ENCODE peak calls at places on chromosomes 5 and 9, in nine cellular contexts. E is CD4-positive, CD25-positive, alpha-beta regulatory T cell; D is H54; U is stromal cell of bone marrow; B is HS-5; S is activated CD8-positive, alpha-beta memory T cell treated with anti-CD3 and anti-CD28 coated beads, Interleukin-2, amount 50 U/mL, for 4 hours; L is mucosa of descending colon; V is fibroblast of mammary gland; Z is GM10248. O is an unnamed sample.

GRCh38 chr5:62937661-62938558 is 359.3 kb downstream of the LRRC70 start:
- DNase-seq in V (peak; percentile 4), D (no peak), U (peak; percentile 20), B (peak; percentile 44), L (no peak), S (no peak), Z (no peak), E (no peak), O (no peak)

GRCh38 chr5:132821791-132822190 is 8.7 kb downstream of the SHROOM1 start:
- DNase-seq in Z (no peak), E (no peak), L (no peak), B (no peak), U (no peak), S (no peak), D (no peak), V (peak; percentile 67), O (no peak)

GRCh38 chr5:157612071-157612476 is 36.5 kb upstream of the ADAM19 start:
- DNase-seq in B (no peak), U (no peak), E (no peak), Z (no peak), S (no peak), V (no peak), L (no peak), D (no peak), O (no peak)

GRCh38 chr5:1103505-1104326 is 8.1 kb downstream of the SLC12A7 start:
- DNase-seq in D (no peak), B (no peak), S (no peak), L (peak; percentile 86), V (no peak), Z (no peak), U (no peak), E (no peak), O (no peak)

GRCh38 chr5:149257875-149258705 is 13.6 kb upstream of the AFAP1L1 start:
- DNase-seq in V (peak; percentile 57), Z (no peak), U (no peak), B (peak; percentile 73), S (no peak), L (no peak), E (no peak), D (no peak), O (no peak)

GRCh38 chr9:136438909-136439549 is 616 bp downstream of the INPP5E start:
- DNase-seq in U (no peak), B (no peak), S (peak; percentile 60), V (no peak), L (peak; percentile 69), E (peak; percentile 41), Z (peak; percentile 84), D (peak; percentile 84), O (no peak)

GRCh38 chr5:30040483-30041116 is 1152.9 kb upstream of the CDH6 start:
- DNase-seq in S (no peak), L (no peak), E (no peak), B (peak; percentile 61), D (peak; percentile 33), Z (peak; percentile 15), U (peak; percentile 13), V (peak; percentile 23), O (no peak)

GRCh38 chr5:36242534-36243144 is 914 bp upstream of the NADK2 start:
- DNase-seq in Z (no peak), V (no peak), S (no peak), L (peak; percentile 43), B (no peak), E (peak; percentile 5), D (no peak), U (no peak), O (no peak)

GRCh38 chr5:12245429-12245828 is 341.2 kb upstream of the CTNND2 start:
- DNase-seq in D (no peak), E (no peak), S (no peak), V (no peak), Z (no peak), L (no peak), B (peak; percentile 68), U (no peak), O (no peak)

GRCh38 chr9:35686222-35687203 is 3.2 kb downstream of the TPM2 start:
- DNase-seq in U (peak; percentile 73), V (peak; percentile 79), L (peak; percentile 29), D (no peak), S (no peak), B (no peak), E (no peak), Z (no peak), O (no peak)

O was measured in natural killer cell treated with Interleukin-12 subunit alpha and Interleukin-12 subunit beta and Interleukin-15 and Interleukin-18, amount 100 ng/mL, for 72 hours.